ENCODE peak calls at places on chromosome 14, in ten cellular contexts. A, W, T, F, K, Y, Z, J, N and H are unnamed samples.

GRCh38 chr14:76201162-76201561 is 49.4 kb downstream of the GPATCH2L start:
- DNase-seq in A (no peak), W (no peak), T (peak), F (no peak), K (no peak), Y (no peak), Z (no peak), J (no peak), N (peak), H (no peak)

GRCh38 chr14:75132374-75133086 is 5.7 kb upstream of the NEK9 start:
- DNase-seq in A (no peak), W (peak), T (peak), F (peak), K (peak), Y (peak), Z (peak), J (no peak), N (peak), H (peak)

GRCh38 chr14:52607061-52607460 is 54.4 kb downstream of the GPR137C start:
- DNase-seq in A (no peak), W (no peak), T (no peak), F (no peak), K (no peak), Y (no peak), Z (no peak), J (no peak), N (no peak), H (no peak)

GRCh38 chr14:92760524-92760805 is 12.0 kb upstream of the LGMN start:
- DNase-seq in A (no peak), W (no peak), T (peak), F (peak), K (no peak), Y (no peak), Z (no peak), J (no peak), N (no peak), H (no peak)

GRCh38 chr14:39180553-39180952 is 5.5 kb downstream of the PNN start:
- DNase-seq in A (no peak), W (no peak), T (no peak), F (no peak), K (no peak), Y (no peak), Z (no peak), J (no peak), N (no peak), H (no peak)

GRCh38 chr14:62158779-62159178 is 396.6 kb downstream of the SNAPC1 start:
- DNase-seq in A (no peak), W (no peak), T (no peak), F (no peak), K (no peak), Y (no peak), Z (no peak), J (no peak), N (no peak), H (no peak)

GRCh38 chr14:37587881-37588666 is 7.0 kb downstream of the FOXA1 start:
- DNase-seq in A (no peak), W (no peak), T (peak), F (peak), K (peak), Y (no peak), Z (peak), J (no peak), N (no peak), H (peak)

GRCh38 chr14:88961214-88961613 is 136.8 kb downstream of the TTC8 start:
- DNase-seq in A (no peak), W (no peak), T (no peak), F (no peak), K (no peak), Y (no peak), Z (no peak), J (no peak), N (no peak), H (no peak)

GRCh38 chr14:74552623-74553022 is 59.1 kb downstream of the ISCA2 start:
- DNase-seq in A (peak), W (no peak), T (no peak), F (no peak), K (no peak), Y (no peak), Z (no peak), J (no peak), N (peak), H (no peak)

GRCh38 chr14:92240658-92241057 is 82.3 kb upstream of the SLC24A4 start:
- DNase-seq in A (no peak), W (no peak), T (no peak), F (no peak), K (no peak), Y (no peak), Z (no peak), J (no peak), N (no peak), H (no peak)

GRCh38 chr14:20679907-20680306 is 4.5 kb upstream of the RNASE4 start:
- DNase-seq in A (peak), W (no peak), T (peak), F (peak), K (peak), Y (no peak), Z (peak), J (no peak), N (peak), H (peak)

GRCh38 chr14:52314521-52315354 is 626 bp downstream of the PTGER2 start:
- DNase-seq in A (peak), W (no peak), T (peak), F (peak), K (peak), Y (no peak), Z (peak), J (peak), N (peak), H (peak)

GRCh38 chr14:36295642-36296627 is 24.5 kb downstream of the MBIP start:
- DNase-seq in A (no peak), W (no peak), T (no peak), F (peak), K (peak), Y (no peak), Z (no peak), J (no peak), N (peak), H (peak)

GRCh38 chr14:94138256-94138655 is 8.9 kb upstream of the IFI27L2 start:
- DNase-seq in A (peak), W (no peak), T (no peak), F (no peak), K (no peak), Y (no peak), Z (no peak), J (no peak), N (no peak), H (no peak)

GRCh38 chr14:53608369-53608768 is 348.3 kb downstream of the BMP4 start:
- DNase-seq in A (peak), W (peak), T (peak), F (no peak), K (no peak), Y (no peak), Z (peak), J (no peak), N (no peak), H (no peak)

GRCh38 chr14:48275301-48275700 is 599.9 kb upstream of the MDGA2 start:
- DNase-seq in A (no peak), W (no peak), T (no peak), F (peak), K (no peak), Y (no peak), Z (no peak), J (no peak), N (no peak), H (no peak)

GRCh38 chr14:68974759-68975347 is 4.2 kb downstream of the ACTN1 start:
- DNase-seq in A (no peak), W (no peak), T (peak), F (no peak), K (no peak), Y (no peak), Z (no peak), J (no peak), N (no peak), H (no peak)

GRCh38 chr14:68975667-68976066 is 3.4 kb downstream of the ACTN1 start:
- DNase-seq in A (peak), W (no peak), T (peak), F (no peak), K (no peak), Y (no peak), Z (peak), J (no peak), N (peak), H (no peak)

GRCh38 chr14:68977741-68978549 is 1.2 kb downstream of the ACTN1 start:
- DNase-seq in A (peak), W (no peak), T (peak), F (peak), K (peak), Y (peak), Z (peak), J (no peak), N (peak), H (peak)

GRCh38 chr14:68977137-68977740 is 1.9 kb downstream of the ACTN1 start:
- DNase-seq in A (no peak), W (no peak), T (no peak), F (no peak), K (peak), Y (peak), Z (no peak), J (no peak), N (no peak), H (no peak)

DNA sequence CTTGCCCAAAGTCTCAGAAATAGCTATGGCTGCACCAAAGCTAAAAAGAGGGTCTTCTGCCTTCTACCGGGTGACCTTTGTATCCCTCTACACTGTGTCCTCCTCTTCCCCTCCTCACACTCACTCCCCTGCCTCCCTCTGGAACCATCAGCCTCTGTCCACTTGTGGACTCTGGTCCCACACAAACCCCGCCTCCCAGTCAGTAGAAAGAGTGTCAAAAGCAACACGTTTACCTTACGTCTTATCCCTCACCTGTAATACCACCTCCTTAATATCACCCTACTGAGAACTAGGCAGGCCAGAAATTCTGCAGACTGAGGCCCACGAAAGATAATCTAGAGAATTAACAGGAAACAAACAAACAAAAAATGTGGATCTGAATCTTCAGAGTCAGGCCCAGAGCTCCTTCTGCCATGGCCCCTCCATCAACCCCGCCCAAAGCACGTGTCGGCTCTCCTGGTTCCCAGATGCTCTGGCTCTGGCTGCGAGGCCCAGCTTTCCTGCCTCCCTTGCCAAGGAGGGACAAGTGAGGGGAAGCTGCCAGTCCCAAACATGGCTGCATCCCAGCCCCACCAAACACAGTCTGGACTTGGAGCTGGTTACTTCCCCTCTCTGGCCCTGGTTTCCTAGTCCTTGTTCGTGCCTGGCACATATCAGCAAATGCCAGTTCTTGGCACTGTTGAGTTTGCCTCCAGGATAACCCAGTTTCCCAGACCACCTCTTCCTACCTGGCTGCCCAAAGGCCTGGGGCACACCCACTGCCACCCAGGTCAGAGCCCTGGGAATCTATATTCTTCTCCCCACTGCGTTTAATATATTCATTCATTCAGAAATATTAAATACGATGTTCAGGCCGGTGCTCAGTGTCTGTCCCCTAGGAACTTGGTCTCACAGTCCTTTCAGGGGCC is 2.7 kb downstream of the ACTN1 start:
- DNase-seq in A (peak), W (no peak), T (peak), F (no peak), K (no peak), Y (no peak), Z (peak), J (no peak), N (peak), H (no peak)
- H3K4me3 ChIP-seq in A (no peak), W (no peak), T (peak), F (no peak), K (peak), Y (peak), Z (no peak), J (peak), N (no peak), H (peak)

DNA sequence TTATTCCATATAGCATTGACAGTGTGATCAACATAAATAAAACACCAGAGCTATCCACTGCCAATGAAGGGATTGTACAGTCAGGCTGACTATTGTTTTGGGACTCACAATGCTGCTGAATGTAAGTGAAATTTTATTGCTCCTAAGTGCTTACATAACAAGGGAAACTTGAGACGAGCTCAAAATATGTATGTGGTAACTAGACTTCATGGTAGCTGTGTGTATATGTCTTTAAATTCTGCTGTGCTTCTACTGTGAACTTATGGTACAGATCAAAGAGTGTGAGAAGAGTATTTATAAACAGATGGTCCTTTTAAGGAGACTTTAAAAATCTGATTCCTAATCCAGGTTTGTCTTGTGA is 6.9 kb downstream of the FLRT2 start:
- DNase-seq in A (no peak), W (no peak), T (peak), F (no peak), K (no peak), Y (no peak), Z (peak), J (no peak), N (peak), H (no peak)
- H3K4me3 ChIP-seq in A (no peak), W (no peak), T (no peak), F (no peak), K (no peak), Y (no peak), Z (no peak), J (no peak), N (peak), H (no peak)

GRCh38 chr14:97073622-97074021 is 276.4 kb downstream of the VRK1 start:
- DNase-seq in A (no peak), W (no peak), T (no peak), F (no peak), K (no peak), Y (no peak), Z (no peak), J (no peak), N (no peak), H (no peak)

GRCh38 chr14:97077687-97078086 is 280.5 kb downstream of the VRK1 start:
- DNase-seq in A (no peak), W (no peak), T (no peak), F (no peak), K (no peak), Y (no peak), Z (no peak), J (no peak), N (no peak), H (no peak)

GRCh38 chr14:97074860-97075259 is 277.7 kb downstream of the VRK1 start:
- DNase-seq in A (no peak), W (no peak), T (no peak), F (no peak), K (no peak), Y (no peak), Z (no peak), J (no peak), N (no peak), H (no peak)

GRCh38 chr14:97077253-97077653 is 280.1 kb downstream of the VRK1 start:
- DNase-seq in A (peak), W (no peak), T (peak), F (no peak), K (peak), Y (no peak), Z (peak), J (no peak), N (peak), H (no peak)

GRCh38 chr14:97074456-97074855 is 277.3 kb downstream of the VRK1 start:
- DNase-seq in A (no peak), W (no peak), T (no peak), F (no peak), K (no peak), Y (no peak), Z (no peak), J (no peak), N (no peak), H (no peak)
- H3K4me3 ChIP-seq in A (no peak), W (no peak), T (no peak), F (no peak), K (no peak), Y (no peak), Z (no peak), J (no peak), N (no peak), H (no peak)

DNA sequence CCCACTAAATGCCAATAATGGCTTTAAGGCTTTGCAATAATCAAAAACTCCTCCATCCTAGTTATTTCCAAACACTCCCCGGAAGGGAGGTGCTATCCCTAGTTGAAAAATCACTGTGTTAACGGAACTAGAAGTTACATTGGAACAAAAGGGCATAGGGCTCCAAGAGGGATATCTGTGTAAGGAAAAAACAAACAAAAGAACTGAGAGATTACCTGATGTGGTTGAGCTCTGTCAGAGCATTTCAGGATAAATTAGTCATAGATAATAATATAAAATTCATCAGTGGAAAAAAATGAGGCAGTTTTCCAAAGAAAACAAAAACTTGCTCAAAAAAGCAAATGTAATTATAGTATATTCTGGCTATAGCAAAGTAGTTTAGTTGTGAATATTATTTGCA is 27.4 kb upstream of the PAPLN start:
- DNase-seq in A (no peak), W (no peak), T (peak), F (no peak), K (no peak), Y (no peak), Z (no peak), J (no peak), N (peak), H (no peak)
- H3K4me3 ChIP-seq in A (no peak), W (no peak), T (no peak), F (no peak), K (no peak), Y (no peak), Z (no peak), J (no peak), N (no peak), H (no peak)

GRCh38 chr14:28767239-28767850 is 758 bp downstream of the FOXG1 start:
- DNase-seq in A (no peak), W (no peak), T (no peak), F (no peak), K (no peak), Y (no peak), Z (no peak), J (no peak), N (no peak), H (no peak)
- H3K4me3 ChIP-seq in A (no peak), W (no peak), T (no peak), F (no peak), K (peak), Y (no peak), Z (no peak), J (no peak), N (no peak), H (peak)

GRCh38 chr14:81326451-81326850 is 73.7 kb downstream of the STON2 start:
- DNase-seq in A (no peak), W (no peak), T (peak), F (no peak), K (no peak), Y (no peak), Z (no peak), J (no peak), N (no peak), H (no peak)

GRCh38 chr14:81323094-81323493 is 77.0 kb downstream of the STON2 start:
- DNase-seq in A (no peak), W (no peak), T (no peak), F (no peak), K (no peak), Y (no peak), Z (no peak), J (no peak), N (no peak), H (no peak)

GRCh38 chr14:81319946-81320345 is 80.2 kb downstream of the STON2 start:
- DNase-seq in A (no peak), W (no peak), T (no peak), F (no peak), K (no peak), Y (no peak), Z (no peak), J (no peak), N (no peak), H (no peak)

GRCh38 chr14:81319314-81319713 is 80.8 kb downstream of the STON2 start:
- DNase-seq in A (no peak), W (no peak), T (no peak), F (no peak), K (no peak), Y (no peak), Z (no peak), J (no peak), N (no peak), H (no peak)

DNA sequence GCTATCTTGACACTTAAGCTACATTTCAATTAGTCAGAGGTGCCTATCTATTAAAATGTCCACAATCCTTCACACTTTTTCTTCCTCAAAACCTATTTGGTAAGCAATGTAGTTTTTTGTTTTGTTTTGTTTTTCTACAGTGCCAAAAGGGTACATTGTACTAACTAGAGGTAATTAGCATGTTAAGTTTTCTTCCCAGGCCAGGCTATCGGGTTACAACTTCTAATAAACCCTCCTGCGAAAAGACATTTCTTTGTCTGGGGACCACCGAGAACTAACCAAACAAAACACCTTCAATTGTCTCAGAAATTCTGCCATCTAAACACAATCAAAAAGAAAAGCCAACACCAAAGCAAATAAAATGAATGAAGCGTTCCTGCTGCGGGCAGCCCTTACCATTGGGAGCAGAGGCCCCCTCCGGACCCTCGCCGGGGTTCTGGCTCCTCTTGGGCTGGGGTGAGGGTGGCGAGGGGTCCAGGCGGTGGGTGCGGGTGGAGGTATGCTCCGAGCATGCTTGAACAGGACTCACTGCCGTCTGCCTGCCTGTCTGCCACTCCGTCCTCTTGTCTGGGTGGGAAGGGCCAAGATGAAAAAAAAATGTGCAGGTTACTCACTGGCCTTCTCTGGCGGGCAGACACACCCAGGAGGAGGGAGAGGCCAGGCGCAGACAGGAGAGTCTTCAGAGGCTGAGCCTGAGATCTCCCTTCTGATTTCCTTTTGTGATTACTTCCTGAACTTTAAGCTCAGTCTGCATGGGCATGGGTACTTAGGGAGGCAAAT is 76.3 kb downstream of the STON2 start:
- DNase-seq in A (no peak), W (no peak), T (peak), F (peak), K (peak), Y (no peak), Z (peak), J (no peak), N (no peak), H (peak)
- H3K4me3 ChIP-seq in A (no peak), W (no peak), T (peak), F (peak), K (peak), Y (peak), Z (peak), J (no peak), N (peak), H (peak)